ENCODE peak calls at places on chromosomes 5 and 9, in nine cellular contexts. C, P, S, H, K, G, F, N and Q are unnamed samples.

GRCh38 chr5:145502906-145503305 is 332.2 kb downstream of the PRELID2 start:
- DNase-seq in P (no peak), S (no peak), F (no peak), N (no peak), C (no peak), G (no peak), H (no peak), K (no peak), Q (no peak)

GRCh38 chr9:125835655-125836054 is 88.5 kb downstream of the PBX3 start:
- DNase-seq in F (no peak), K (no peak), N (no peak), H (no peak), S (no peak), G (no peak), C (no peak), P (no peak), Q (no peak)

GRCh38 chr9:107462691-107463090 is 26.9 kb downstream of the KLF4 start:
- DNase-seq in H (no peak), F (no peak), S (peak), G (no peak), C (peak), P (no peak), K (peak), N (no peak), Q (no peak)

GRCh38 chr5:67021522-67022316 is 174.9 kb downstream of the CD180 start:
- DNase-seq in K (no peak), F (no peak), H (no peak), N (no peak), S (no peak), G (no peak), P (no peak), C (peak), Q (no peak)

GRCh38 chr5:40879163-40879942 is 29.9 kb upstream of the C7 start:
- DNase-seq in F (no peak), H (no peak), C (peak), G (no peak), P (no peak), N (no peak), S (peak), K (no peak), Q (no peak)

GRCh38 chr5:40985501-40985900 is 76.2 kb downstream of the C7 start:
- DNase-seq in C (no peak), G (no peak), S (no peak), F (no peak), P (no peak), K (no peak), N (peak), H (no peak), Q (no peak)

GRCh38 chr9:111078391-111079038 is 40.2 kb upstream of the LPAR1 start:
- DNase-seq in P (no peak), H (no peak), C (no peak), F (no peak), N (no peak), G (no peak), K (no peak), S (no peak), Q (no peak)

GRCh38 chr5:158530111-158530510 is 569.6 kb downstream of the EBF1 start:
- DNase-seq in N (peak), S (no peak), P (no peak), H (no peak), G (no peak), F (no peak), K (no peak), C (no peak), Q (no peak)

GRCh38 chr9:91151014-91151740 is 210.5 kb downstream of the AUH start:
- DNase-seq in P (no peak), H (no peak), G (no peak), N (no peak), K (peak), F (no peak), C (peak), S (no peak), Q (peak)

GRCh38 chr5:16733597-16733996 is 116.8 kb upstream of the RETREG1 start:
- DNase-seq in H (no peak), P (no peak), N (no peak), G (no peak), F (no peak), S (no peak), K (no peak), C (no peak), Q (no peak)

GRCh38 chr5:125357660-125358059 is 611.2 kb upstream of the ZNF608 start:
- DNase-seq in P (no peak), S (no peak), C (no peak), K (no peak), F (no peak), G (no peak), N (no peak), H (no peak), Q (no peak)

GRCh38 chr9:115657695-115658094 is 495.9 kb upstream of the PAPPA start:
- DNase-seq in N (no peak), G (no peak), K (no peak), S (no peak), H (no peak), P (no peak), F (no peak), C (no peak), Q (no peak)

GRCh38 chr5:138953370-138954256 is 78.5 kb upstream of the LRRTM2 start:
- DNase-seq in S (no peak), K (no peak), F (peak), P (no peak), G (peak), N (no peak), C (peak), H (peak), Q (peak)

GRCh38 chr9:86434039-86434726 is 80.0 kb upstream of the TUT7 start:
- DNase-seq in C (peak), H (peak), S (peak), P (peak), N (no peak), F (no peak), K (peak), G (no peak), Q (peak)

GRCh38 chr5:172185096-172185461 is 2.9 kb downstream of the STK10 start:
- DNase-seq in H (no peak), K (no peak), F (no peak), P (no peak), N (no peak), C (no peak), G (no peak), S (no peak), Q (no peak)

DNA sequence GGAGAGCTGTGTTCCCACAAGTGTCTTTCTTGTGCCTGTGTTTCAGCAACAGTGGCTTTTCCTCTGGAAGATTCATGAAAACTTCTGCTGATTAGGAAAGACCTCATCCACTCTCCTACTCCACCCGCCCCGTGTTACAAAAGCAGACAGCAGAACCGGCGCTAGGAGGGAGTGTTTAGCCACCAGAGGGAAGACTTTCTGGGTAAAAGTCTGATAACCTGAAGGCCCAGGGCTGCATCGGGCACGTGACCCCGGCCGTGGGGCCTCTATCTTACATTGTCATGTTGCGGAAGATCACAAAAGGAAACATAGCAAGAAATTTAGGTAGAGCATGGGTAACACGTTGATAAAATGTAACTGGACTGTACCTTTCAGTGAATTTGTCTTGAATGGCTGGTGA is 32.0 kb upstream of the DMRT2 start:
- DNase-seq in F (no peak), C (peak), P (no peak), N (no peak), K (no peak), H (no peak), G (no peak), S (peak), Q (no peak)
- TF ChIP-seq CTCF in F (peak), C (peak), P (no peak), N (no peak), K (no peak), H (no peak), G (peak), S (peak), Q (peak)

DNA sequence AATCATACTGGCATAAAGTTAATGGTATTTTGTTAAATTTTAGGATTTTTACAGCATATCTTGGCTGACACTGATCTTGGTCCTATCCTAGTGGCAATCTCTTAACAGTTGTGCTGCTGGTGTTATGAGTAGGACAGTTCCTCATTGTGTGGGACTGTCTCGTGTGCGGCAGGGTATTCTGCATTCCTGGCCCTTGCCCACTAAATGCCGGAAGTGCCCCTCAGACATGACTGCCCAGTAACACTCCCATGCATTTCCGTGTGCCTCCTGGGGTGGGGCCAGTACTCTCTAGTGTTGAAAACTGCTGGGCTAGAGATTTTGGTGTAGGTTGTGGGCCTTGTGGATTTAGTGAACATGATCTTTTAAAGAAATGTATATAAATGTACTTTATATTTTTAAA is 227.1 kb upstream of the DMRT1 start:
- DNase-seq in H (no peak), F (no peak), G (no peak), P (no peak), K (no peak), N (no peak), C (no peak), S (peak), Q (no peak)
- TF ChIP-seq CTCF in H (no peak), F (no peak), G (no peak), P (no peak), K (no peak), N (no peak), C (no peak), S (peak), Q (no peak)

DNA sequence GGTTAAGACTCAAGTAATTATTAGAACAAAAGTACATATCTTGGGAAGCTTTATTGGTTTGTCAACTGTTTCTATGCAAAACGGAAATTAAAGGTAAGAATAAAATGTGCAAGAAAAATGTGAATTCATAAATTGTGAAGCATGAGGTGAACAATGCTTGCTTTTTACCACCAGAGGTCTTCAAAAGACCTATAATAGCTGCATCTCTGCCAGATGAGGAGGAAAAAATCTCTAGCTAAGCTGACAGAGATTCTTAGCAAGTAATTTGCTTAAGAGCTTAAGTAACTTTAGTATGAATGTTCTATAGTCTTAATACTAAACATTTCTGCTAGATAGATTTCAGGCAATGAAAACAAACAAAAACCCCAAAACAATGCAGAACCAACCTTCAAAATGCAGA is 54.1 kb downstream of the MRPS30 start:
- DNase-seq in G (no peak), P (no peak), K (no peak), F (no peak), C (peak), S (no peak), N (no peak), H (no peak), Q (no peak)
- TF ChIP-seq CTCF in G (peak), P (no peak), K (peak), F (peak), C (no peak), S (peak), N (no peak), H (no peak), Q (peak)

GRCh38 chr5:127042593-127042992 is 12.2 kb upstream of the MARCHF3 start:
- DNase-seq in K (no peak), P (no peak), N (no peak), S (no peak), C (peak), H (no peak), G (no peak), F (no peak), Q (no peak)
- TF ChIP-seq CTCF in K (no peak), P (no peak), N (no peak), S (no peak), C (peak), H (peak), G (peak), F (peak), Q (peak)

GRCh38 chr9:79143211-79143610 is 428.6 kb upstream of the TLE4 start:
- DNase-seq in G (no peak), K (no peak), S (no peak), F (no peak), C (no peak), H (no peak), P (no peak), N (no peak), Q (no peak)

GRCh38 chr9:79149585-79149984 is 422.2 kb upstream of the TLE4 start:
- DNase-seq in S (no peak), N (no peak), P (no peak), G (no peak), F (no peak), C (no peak), K (no peak), H (no peak), Q (no peak)

GRCh38 chr9:79140751-79141150 is 431.0 kb upstream of the TLE4 start:
- DNase-seq in C (no peak), K (no peak), N (no peak), P (no peak), G (no peak), S (no peak), F (no peak), H (no peak), Q (no peak)

GRCh38 chr9:79145442-79145841 is 426.3 kb upstream of the TLE4 start:
- DNase-seq in N (no peak), F (no peak), G (no peak), K (no peak), H (no peak), C (no peak), P (no peak), S (no peak), Q (no peak)
- TF ChIP-seq CTCF in N (no peak), F (no peak), G (no peak), K (no peak), H (no peak), C (no peak), P (no peak), S (no peak), Q (no peak)

DNA sequence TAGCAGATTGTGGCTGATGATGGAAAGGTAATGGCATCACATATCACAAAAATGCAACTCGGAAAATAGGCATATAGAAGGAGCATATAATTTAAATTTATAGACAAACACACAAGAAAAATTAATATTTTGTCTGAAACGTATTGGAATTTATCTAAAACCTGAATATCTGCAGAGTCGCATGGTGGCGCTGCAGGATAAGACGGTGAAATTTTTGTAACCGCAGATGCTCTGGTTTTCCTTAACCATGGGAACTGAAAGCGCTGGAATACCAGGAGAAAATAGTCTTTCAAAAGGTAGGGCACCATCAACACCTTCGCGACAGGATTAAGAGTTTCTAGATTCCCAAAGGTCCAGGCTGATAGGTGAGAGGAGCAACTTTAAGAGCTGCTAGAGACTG is 11.0 kb downstream of the PCDHB14 start:
- DNase-seq in F (no peak), S (peak), N (no peak), C (peak), K (no peak), P (no peak), H (no peak), G (no peak), Q (no peak)
- TF ChIP-seq CTCF in F (peak), S (peak), N (no peak), C (no peak), K (peak), P (no peak), H (no peak), G (peak), Q (peak)

DNA sequence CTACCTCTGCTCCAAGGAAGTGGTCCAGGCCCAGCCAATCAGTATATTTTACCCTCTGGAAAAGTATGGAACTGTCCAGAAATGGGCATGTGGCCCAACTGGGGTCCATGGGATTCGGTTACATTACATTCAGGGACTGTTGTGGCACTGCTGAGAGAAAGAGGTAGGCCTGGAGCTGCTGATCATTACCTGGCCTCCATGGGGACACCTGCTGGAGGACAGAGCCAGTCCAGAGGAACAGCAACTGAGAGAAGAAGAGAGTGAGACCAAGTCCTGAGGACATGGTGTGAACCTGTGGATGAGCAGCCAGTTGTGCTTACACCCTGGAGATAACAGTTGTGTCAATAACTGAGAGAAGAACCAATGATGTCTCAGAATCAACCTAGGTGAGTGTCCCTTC is 48.2 kb downstream of the HMHB1 start:
- DNase-seq in G (no peak), S (peak), C (no peak), P (no peak), N (no peak), K (no peak), H (no peak), F (no peak), Q (no peak)
- TF ChIP-seq CTCF in G (no peak), S (peak), C (no peak), P (no peak), N (no peak), K (no peak), H (no peak), F (no peak), Q (no peak)

GRCh38 chr5:178308541-178309092 is 76.0 kb upstream of the PHYKPL start:
- DNase-seq in P (no peak), C (no peak), G (peak), H (peak), F (peak), K (no peak), N (no peak), S (no peak), Q (no peak)

GRCh38 chr5:178304761-178305645 is 72.4 kb upstream of the PHYKPL start:
- DNase-seq in C (no peak), P (no peak), K (no peak), H (peak), N (no peak), G (peak), F (no peak), S (no peak), Q (no peak)

GRCh38 chr5:178305801-178306200 is 73.2 kb upstream of the PHYKPL start:
- DNase-seq in N (no peak), P (no peak), K (no peak), G (peak), F (peak), S (no peak), C (no peak), H (peak), Q (no peak)

GRCh38 chr5:178307266-178308045 is 74.9 kb upstream of the PHYKPL start:
- DNase-seq in H (peak), S (no peak), K (no peak), F (peak), N (no peak), P (no peak), C (no peak), G (peak), Q (no peak)

GRCh38 chr5:178306430-178307225 is 74.0 kb upstream of the PHYKPL start:
- DNase-seq in H (peak), F (peak), N (no peak), K (no peak), G (peak), C (no peak), P (no peak), S (no peak), Q (no peak)
- TF ChIP-seq CTCF in H (no peak), F (no peak), N (no peak), K (no peak), G (no peak), C (no peak), P (no peak), S (no peak), Q (no peak)

GRCh38 chr9:83714316-83714715 is 6.6 kb upstream of the UBQLN1 start:
- DNase-seq in N (no peak), C (peak), S (no peak), H (no peak), K (no peak), G (no peak), P (no peak), F (no peak), Q (no peak)
- TF ChIP-seq CTCF in N (no peak), C (peak), S (no peak), H (peak), K (peak), G (peak), P (peak), F (no peak), Q (peak)